ENCODE peak calls at places on chromosomes 4 and X, in six cellular contexts. One of them, this sample, is unnamed.
A peak's percentile ranks its signal among the peaks of the same experiment; 100 is the strongest.

GRCh38 chr4:175671491-175671934 is 140.6 kb downstream of the GPM6A start:
- DNase-seq in CD8-positive, alpha-beta T cell: no peak
- DNase-seq in left ventricle myocardium inferior: no peak
- DNase-seq in brain microvascular endothelial cell: no peak
- DNase-seq in chondrocyte: no peak
- DNase-seq in CD4-positive, alpha-beta T cell: no peak
- DNase-seq in this sample: peak; percentile 10

GRCh38 chr4:107131295-107131694 is 95.2 kb upstream of the DKK2 start:
- DNase-seq in CD4-positive, alpha-beta T cell: no peak
- DNase-seq in brain microvascular endothelial cell: no peak
- DNase-seq in CD8-positive, alpha-beta T cell: no peak
- DNase-seq in chondrocyte: no peak
- DNase-seq in left ventricle myocardium inferior: no peak
- DNase-seq in this sample: no peak

GRCh38 chr4:38189445-38189844 is 229.2 kb downstream of the PTTG2 start:
- DNase-seq in CD8-positive, alpha-beta T cell: no peak
- DNase-seq in CD4-positive, alpha-beta T cell: no peak
- DNase-seq in chondrocyte: no peak
- DNase-seq in brain microvascular endothelial cell: peak; percentile 91
- DNase-seq in left ventricle myocardium inferior: no peak
- DNase-seq in this sample: no peak

GRCh38 chr4:8210631-8211030 is 11.5 kb downstream of the SH3TC1 start:
- DNase-seq in CD4-positive, alpha-beta T cell: no peak
- DNase-seq in CD8-positive, alpha-beta T cell: no peak
- DNase-seq in left ventricle myocardium inferior: no peak
- DNase-seq in brain microvascular endothelial cell: no peak
- DNase-seq in chondrocyte: no peak
- DNase-seq in this sample: no peak

GRCh38 chr4:94523617-94524016 is 71.9 kb downstream of the PDLIM5 start:
- DNase-seq in CD8-positive, alpha-beta T cell: no peak
- DNase-seq in brain microvascular endothelial cell: peak; percentile 66
- DNase-seq in chondrocyte: no peak
- DNase-seq in CD4-positive, alpha-beta T cell: no peak
- DNase-seq in left ventricle myocardium inferior: no peak
- DNase-seq in this sample: no peak

GRCh38 chrX:38347136-38347535 is 5.3 kb upstream of the OTC start:
- DNase-seq in CD8-positive, alpha-beta T cell: no peak
- DNase-seq in CD4-positive, alpha-beta T cell: no peak
- DNase-seq in brain microvascular endothelial cell: peak; percentile 69
- DNase-seq in chondrocyte: no peak
- DNase-seq in left ventricle myocardium inferior: no peak
- DNase-seq in this sample: no peak

GRCh38 chr4:87179751-87180150 is 40.7 kb downstream of the KLHL8 start:
- DNase-seq in CD4-positive, alpha-beta T cell: no peak
- DNase-seq in left ventricle myocardium inferior: no peak
- DNase-seq in CD8-positive, alpha-beta T cell: no peak
- DNase-seq in brain microvascular endothelial cell: peak; percentile 17
- DNase-seq in chondrocyte: no peak
- DNase-seq in this sample: no peak

GRCh38 chrX:130539721-130540321 is 138.0 kb downstream of the RBMX2 start:
- DNase-seq in left ventricle myocardium inferior: peak; percentile 18
- DNase-seq in brain microvascular endothelial cell: peak; percentile 35
- DNase-seq in CD4-positive, alpha-beta T cell: no peak
- DNase-seq in CD8-positive, alpha-beta T cell: no peak
- DNase-seq in chondrocyte: no peak
- DNase-seq in this sample: peak; percentile 42

GRCh38 chr4:2767705-2768074 is 11.6 kb upstream of the TNIP2 start:
- DNase-seq in left ventricle myocardium inferior: no peak
- DNase-seq in brain microvascular endothelial cell: no peak
- DNase-seq in chondrocyte: peak; percentile 84
- DNase-seq in CD4-positive, alpha-beta T cell: no peak
- DNase-seq in CD8-positive, alpha-beta T cell: no peak
- DNase-seq in this sample: peak; percentile 14

GRCh38 chrX:11667286-11667685 is 1.6 kb upstream of the ARHGAP6 start:
- DNase-seq in brain microvascular endothelial cell: no peak
- DNase-seq in left ventricle myocardium inferior: no peak
- DNase-seq in CD4-positive, alpha-beta T cell: no peak
- DNase-seq in chondrocyte: no peak
- DNase-seq in CD8-positive, alpha-beta T cell: no peak
- DNase-seq in this sample: no peak

GRCh38 chrX:128504496-128504895 is 452.3 kb upstream of the ACTRT1 start:
- DNase-seq in brain microvascular endothelial cell: no peak
- DNase-seq in CD4-positive, alpha-beta T cell: no peak
- DNase-seq in CD8-positive, alpha-beta T cell: no peak
- DNase-seq in chondrocyte: no peak
- DNase-seq in left ventricle myocardium inferior: no peak
- DNase-seq in this sample: no peak

GRCh38 chrX:44042731-44043130 is 69.5 kb upstream of the NDP start:
- DNase-seq in brain microvascular endothelial cell: peak; percentile 63
- DNase-seq in CD8-positive, alpha-beta T cell: no peak
- DNase-seq in left ventricle myocardium inferior: no peak
- DNase-seq in chondrocyte: no peak
- DNase-seq in CD4-positive, alpha-beta T cell: no peak
- DNase-seq in this sample: no peak

GRCh38 chr4:26032572-26033320 is 118.7 kb downstream of the SMIM20 start:
- DNase-seq in chondrocyte: no peak
- DNase-seq in CD4-positive, alpha-beta T cell: no peak
- DNase-seq in left ventricle myocardium inferior: no peak
- DNase-seq in CD8-positive, alpha-beta T cell: no peak
- DNase-seq in brain microvascular endothelial cell: peak; percentile 78
- DNase-seq in this sample: no peak

GRCh38 chrX:134010690-134011089 is 25.3 kb upstream of the GPC3 start:
- DNase-seq in brain microvascular endothelial cell: no peak
- DNase-seq in CD4-positive, alpha-beta T cell: no peak
- DNase-seq in left ventricle myocardium inferior: no peak
- DNase-seq in chondrocyte: no peak
- DNase-seq in CD8-positive, alpha-beta T cell: no peak
- DNase-seq in this sample: no peak

GRCh38 chr4:83558693-83559092 is 22.8 kb downstream of the GPAT3 start:
- DNase-seq in CD4-positive, alpha-beta T cell: no peak
- DNase-seq in chondrocyte: no peak
- DNase-seq in left ventricle myocardium inferior: no peak
- DNase-seq in brain microvascular endothelial cell: no peak
- DNase-seq in CD8-positive, alpha-beta T cell: no peak
- DNase-seq in this sample: no peak

GRCh38 chrX:133726211-133726630 is 259.2 kb downstream of the GPC3 start:
- DNase-seq in CD8-positive, alpha-beta T cell: no peak
- DNase-seq in chondrocyte: no peak
- DNase-seq in brain microvascular endothelial cell: peak; percentile 75
- DNase-seq in left ventricle myocardium inferior: no peak
- DNase-seq in CD4-positive, alpha-beta T cell: no peak
- DNase-seq in this sample: no peak

GRCh38 chrX:77597511-77597910 is 150.3 kb downstream of the FGF16 start:
- DNase-seq in left ventricle myocardium inferior: no peak
- DNase-seq in brain microvascular endothelial cell: no peak
- DNase-seq in chondrocyte: no peak
- DNase-seq in CD4-positive, alpha-beta T cell: no peak
- DNase-seq in CD8-positive, alpha-beta T cell: no peak
- DNase-seq in this sample: no peak

GRCh38 chrX:77595848-77596247 is 148.7 kb downstream of the FGF16 start:
- DNase-seq in left ventricle myocardium inferior: no peak
- DNase-seq in CD4-positive, alpha-beta T cell: no peak
- DNase-seq in chondrocyte: no peak
- DNase-seq in CD8-positive, alpha-beta T cell: no peak
- DNase-seq in brain microvascular endothelial cell: no peak
- DNase-seq in this sample: no peak

DNA sequence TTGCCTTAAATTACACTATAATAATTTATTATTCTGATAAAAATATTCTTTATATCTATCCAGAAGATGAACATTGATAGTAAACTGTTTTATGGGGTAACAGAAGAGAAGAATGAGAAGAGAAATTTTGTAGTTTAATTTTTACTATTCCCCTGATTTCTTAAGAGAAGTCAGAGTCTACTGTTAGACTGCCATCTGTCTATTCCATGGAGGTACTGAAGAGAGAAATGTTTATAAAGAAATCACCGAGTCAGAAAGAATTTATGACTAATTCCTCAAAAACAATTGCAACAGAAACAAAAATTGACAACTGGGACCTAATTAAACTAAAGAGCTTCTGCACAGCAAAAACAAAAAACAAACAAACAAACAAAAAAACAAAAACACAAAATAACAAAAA is 149.9 kb downstream of the FGF16 start:
- DNase-seq in left ventricle myocardium inferior: no peak
- DNase-seq in chondrocyte: no peak
- DNase-seq in brain microvascular endothelial cell: no peak
- DNase-seq in CD8-positive, alpha-beta T cell: no peak
- DNase-seq in CD4-positive, alpha-beta T cell: no peak
- DNase-seq in this sample: no peak
- TF ChIP-seq CTCF in left ventricle myocardium inferior: peak; percentile 54
- TF ChIP-seq CTCF in chondrocyte: peak; percentile 78
- TF ChIP-seq CTCF in brain microvascular endothelial cell: peak; percentile 19
- TF ChIP-seq CTCF in CD8-positive, alpha-beta T cell: no peak
- TF ChIP-seq CTCF in CD4-positive, alpha-beta T cell: no peak
- TF ChIP-seq CTCF in this sample: no peak

GRCh38 chr4:153465922-153466636 is at the start of gene TMEM131L:
- DNase-seq in left ventricle myocardium inferior: peak; percentile 71
- DNase-seq in chondrocyte: no peak
- DNase-seq in CD4-positive, alpha-beta T cell: peak; percentile 66
- DNase-seq in brain microvascular endothelial cell: peak; percentile 38
- DNase-seq in CD8-positive, alpha-beta T cell: peak; percentile 79
- DNase-seq in this sample: peak; percentile 90
- TF ChIP-seq CTCF in left ventricle myocardium inferior: peak; percentile 33
- TF ChIP-seq CTCF in chondrocyte: peak; percentile 40
- TF ChIP-seq CTCF in CD4-positive, alpha-beta T cell: peak; percentile 19
- TF ChIP-seq CTCF in brain microvascular endothelial cell: peak; percentile 9
- TF ChIP-seq CTCF in CD8-positive, alpha-beta T cell: peak; percentile 35
- TF ChIP-seq CTCF in this sample: peak; percentile 2

GRCh38 chrX:18983711-18984380 is at the start of gene PHKA2:
- DNase-seq in chondrocyte: no peak
- DNase-seq in left ventricle myocardium inferior: peak; percentile 61
- DNase-seq in CD8-positive, alpha-beta T cell: no peak
- DNase-seq in brain microvascular endothelial cell: peak; percentile 24
- DNase-seq in CD4-positive, alpha-beta T cell: peak; percentile 18
- DNase-seq in this sample: no peak
- TF ChIP-seq CTCF in chondrocyte: no peak
- TF ChIP-seq CTCF in left ventricle myocardium inferior: no peak
- TF ChIP-seq CTCF in CD8-positive, alpha-beta T cell: no peak
- TF ChIP-seq CTCF in brain microvascular endothelial cell: no peak
- TF ChIP-seq CTCF in CD4-positive, alpha-beta T cell: no peak
- TF ChIP-seq CTCF in this sample: no peak

GRCh38 chrX:32582729-32583128 is 628.6 kb downstream of the DMD start:
- DNase-seq in CD8-positive, alpha-beta T cell: no peak
- DNase-seq in chondrocyte: no peak
- DNase-seq in CD4-positive, alpha-beta T cell: no peak
- DNase-seq in brain microvascular endothelial cell: no peak
- DNase-seq in left ventricle myocardium inferior: no peak
- DNase-seq in this sample: no peak
- TF ChIP-seq CTCF in CD8-positive, alpha-beta T cell: no peak
- TF ChIP-seq CTCF in chondrocyte: no peak
- TF ChIP-seq CTCF in CD4-positive, alpha-beta T cell: no peak
- TF ChIP-seq CTCF in brain microvascular endothelial cell: no peak
- TF ChIP-seq CTCF in left ventricle myocardium inferior: no peak
- TF ChIP-seq CTCF in this sample: no peak

GRCh38 chr4:67101612-67102011 is 443.7 kb downstream of the CENPC start:
- DNase-seq in CD8-positive, alpha-beta T cell: no peak
- DNase-seq in left ventricle myocardium inferior: no peak
- DNase-seq in chondrocyte: no peak
- DNase-seq in CD4-positive, alpha-beta T cell: no peak
- DNase-seq in brain microvascular endothelial cell: no peak
- DNase-seq in this sample: no peak

GRCh38 chr4:67106846-67107467 is 438.3 kb downstream of the CENPC start:
- DNase-seq in CD4-positive, alpha-beta T cell: no peak
- DNase-seq in chondrocyte: no peak
- DNase-seq in left ventricle myocardium inferior: no peak
- DNase-seq in CD8-positive, alpha-beta T cell: no peak
- DNase-seq in brain microvascular endothelial cell: no peak
- DNase-seq in this sample: no peak

GRCh38 chr4:67104145-67104544 is 441.2 kb downstream of the CENPC start:
- DNase-seq in left ventricle myocardium inferior: no peak
- DNase-seq in brain microvascular endothelial cell: no peak
- DNase-seq in chondrocyte: peak; percentile 44
- DNase-seq in CD8-positive, alpha-beta T cell: no peak
- DNase-seq in CD4-positive, alpha-beta T cell: no peak
- DNase-seq in this sample: no peak

DNA sequence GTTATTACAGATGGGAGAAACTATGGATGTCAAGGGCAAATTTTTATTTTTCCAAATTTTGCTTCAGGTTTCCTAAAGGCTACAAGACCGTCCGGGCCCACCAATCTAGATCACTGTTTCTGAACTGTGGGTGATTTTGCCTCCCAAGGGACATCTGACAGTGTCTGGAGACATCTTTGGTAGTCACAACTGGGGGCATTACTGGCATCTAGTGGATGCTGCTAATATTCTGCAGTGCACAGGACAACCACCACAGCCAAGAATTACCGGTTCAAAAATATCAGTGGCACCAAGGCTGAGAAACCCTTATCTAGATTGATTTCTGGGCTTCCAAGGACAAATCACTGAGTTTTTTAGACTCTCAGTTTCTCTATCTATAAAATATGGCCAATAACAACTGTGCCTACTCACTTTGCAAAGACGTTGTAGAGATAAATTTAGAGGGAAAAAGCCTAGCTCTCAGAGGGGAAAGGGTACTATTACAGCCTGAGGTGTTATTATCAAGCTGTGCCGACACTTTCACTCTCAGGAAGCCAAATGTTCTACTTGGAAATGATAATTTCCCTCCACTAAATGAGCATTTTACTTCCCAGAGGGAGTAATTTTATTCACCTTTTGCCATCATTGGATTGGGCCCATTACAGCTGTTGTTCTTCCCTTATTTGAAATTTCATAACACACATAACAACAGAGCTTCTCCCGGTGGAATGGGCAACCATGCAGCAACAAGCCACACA is 442.1 kb downstream of the CENPC start:
- DNase-seq in CD8-positive, alpha-beta T cell: no peak
- DNase-seq in chondrocyte: no peak
- DNase-seq in brain microvascular endothelial cell: no peak
- DNase-seq in CD4-positive, alpha-beta T cell: no peak
- DNase-seq in left ventricle myocardium inferior: no peak
- DNase-seq in this sample: no peak
- TF ChIP-seq CTCF in CD8-positive, alpha-beta T cell: no peak
- TF ChIP-seq CTCF in chondrocyte: peak; percentile 35
- TF ChIP-seq CTCF in brain microvascular endothelial cell: no peak
- TF ChIP-seq CTCF in CD4-positive, alpha-beta T cell: no peak
- TF ChIP-seq CTCF in left ventricle myocardium inferior: no peak
- TF ChIP-seq CTCF in this sample: no peak

DNA sequence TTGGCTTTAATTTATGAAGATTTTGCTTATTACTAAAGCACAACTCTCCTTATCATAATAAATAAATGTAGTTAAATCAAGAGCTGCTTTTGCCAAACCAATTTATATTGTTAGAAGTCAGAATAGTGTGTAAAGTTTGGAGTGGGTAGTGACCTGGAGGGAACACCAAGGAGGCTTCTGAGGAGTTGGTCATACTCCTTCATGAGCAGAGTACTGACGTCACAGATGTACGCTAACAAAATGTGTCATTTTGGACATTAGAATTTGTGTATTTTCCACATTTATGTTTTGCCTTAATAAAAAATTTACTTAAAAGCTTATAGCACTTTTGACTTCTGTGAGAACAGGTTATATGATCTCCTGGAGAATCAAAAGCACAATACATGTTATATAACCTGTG is 953.5 kb upstream of the INTU start:
- DNase-seq in CD8-positive, alpha-beta T cell: no peak
- DNase-seq in chondrocyte: no peak
- DNase-seq in CD4-positive, alpha-beta T cell: no peak
- DNase-seq in left ventricle myocardium inferior: no peak
- DNase-seq in brain microvascular endothelial cell: no peak
- DNase-seq in this sample: no peak
- TF ChIP-seq CTCF in CD8-positive, alpha-beta T cell: no peak
- TF ChIP-seq CTCF in chondrocyte: no peak
- TF ChIP-seq CTCF in CD4-positive, alpha-beta T cell: no peak
- TF ChIP-seq CTCF in left ventricle myocardium inferior: no peak
- TF ChIP-seq CTCF in brain microvascular endothelial cell: no peak
- TF ChIP-seq CTCF in this sample: no peak

GRCh38 chrX:153969125-153969903 is 2.3 kb downstream of the HCFC1 start:
- DNase-seq in left ventricle myocardium inferior: no peak
- DNase-seq in CD8-positive, alpha-beta T cell: no peak
- DNase-seq in chondrocyte: no peak
- DNase-seq in CD4-positive, alpha-beta T cell: no peak
- DNase-seq in brain microvascular endothelial cell: no peak
- DNase-seq in this sample: no peak
- TF ChIP-seq CTCF in left ventricle myocardium inferior: no peak
- TF ChIP-seq CTCF in CD8-positive, alpha-beta T cell: no peak
- TF ChIP-seq CTCF in chondrocyte: no peak
- TF ChIP-seq CTCF in CD4-positive, alpha-beta T cell: no peak
- TF ChIP-seq CTCF in brain microvascular endothelial cell: peak; percentile 17
- TF ChIP-seq CTCF in this sample: no peak